ENCODE peak calls at places on chromosomes 11 and 22, in six cellular contexts. V is stomach, W is A549, T is K562, P is transverse colon, U is suprapubic skin. R is an unnamed sample.
A peak's percentile ranks its signal among the peaks of the same experiment; 100 is the strongest.

GRCh38 chr11:71283960-71284359 is 31.6 kb upstream of the SHANK2 start:
- DNase-seq in T (no peak), U (no peak), W (no peak), P (peak; percentile 92), V (peak; percentile 94), R (peak; percentile 46)

GRCh38 chr11:27459191-27459590 is 13.4 kb downstream of the LGR4 start:
- DNase-seq in U (no peak), V (no peak), W (no peak), P (no peak), T (no peak), R (no peak)

GRCh38 chr22:46734830-46735453 is 3.1 kb downstream of the CERK start:
- DNase-seq in P (peak; percentile 72), W (no peak), T (no peak), V (peak; percentile 56), U (no peak), R (no peak)

GRCh38 chr22:36277482-36278291 is 24.8 kb downstream of the APOL1 start:
- DNase-seq in P (peak; percentile 68), W (peak; percentile 31), U (no peak), V (peak; percentile 65), T (peak; percentile 66), R (peak; percentile 81)

GRCh38 chr11:127926721-127927120 is 660.6 kb downstream of the ETS1 start:
- DNase-seq in P (no peak), W (no peak), U (no peak), T (no peak), V (no peak), R (no peak)

GRCh38 chr11:5700422-5701064 is 11.0 kb downstream of the TRIM22 start:
- DNase-seq in U (no peak), V (no peak), P (no peak), W (no peak), T (no peak), R (no peak)

GRCh38 chr11:86740628-86741488 is 59.5 kb upstream of the PRSS23 start:
- DNase-seq in V (no peak), U (peak; percentile 72), W (peak; percentile 77), P (peak; percentile 32), T (peak; percentile 23), R (peak; percentile 88)

GRCh38 chr11:70551323-70552166 is 153.2 kb downstream of the CTTN start:
- DNase-seq in W (no peak), T (no peak), U (no peak), P (no peak), V (no peak), R (no peak)

GRCh38 chr22:25352294-25352680 is 132.8 kb downstream of the CRYBB2 start:
- DNase-seq in P (no peak), V (no peak), U (peak; percentile 26), T (no peak), W (no peak), R (peak; percentile 38)

GRCh38 chr11:81245791-81246190 is 1487.9 kb downstream of the FAM181B start:
- DNase-seq in V (no peak), P (no peak), W (no peak), U (no peak), T (no peak), R (no peak)

GRCh38 chr11:83656931-83657330 is 370.8 kb upstream of the CCDC90B start:
- DNase-seq in T (no peak), W (no peak), P (no peak), U (no peak), V (no peak), R (no peak)

GRCh38 chr11:92762175-92762574 is 207.3 kb upstream of the MTNR1B start:
- DNase-seq in P (no peak), T (no peak), V (no peak), U (no peak), W (no peak), R (no peak)

GRCh38 chr11:1928038-1928890 is 8.8 kb downstream of the TNNT3 start:
- DNase-seq in P (no peak), W (no peak), U (peak; percentile 63), T (no peak), V (no peak), R (no peak)

GRCh38 chr22:19820880-19821522 is 33.7 kb downstream of the GNB1L start:
- DNase-seq in P (no peak), V (peak; percentile 19), T (no peak), U (no peak), W (no peak), R (peak; percentile 58)

GRCh38 chr11:71465054-71465453 is 12.1 kb downstream of the NADSYN1 start:
- DNase-seq in T (no peak), W (no peak), U (no peak), P (no peak), V (no peak), R (no peak)

GRCh38 chr11:93279911-93280347 is 50.6 kb upstream of the DEUP1 start:
- DNase-seq in U (no peak), T (no peak), P (no peak), W (no peak), V (no peak), R (no peak)

GRCh38 chr11:281486-282161 is 3.4 kb downstream of the NLRP6 start:
- DNase-seq in U (no peak), P (no peak), T (no peak), W (no peak), V (no peak), R (no peak)

GRCh38 chr22:50306753-50307749 is at the start of gene PLXNB2:
- DNase-seq in V (peak; percentile 84), W (peak; percentile 40), U (no peak), P (peak; percentile 85), T (peak; percentile 80), R (peak; percentile 93)

GRCh38 chr22:20222764-20223420 is 45.2 kb downstream of the RTN4R start:
- DNase-seq in W (no peak), U (no peak), T (no peak), V (no peak), P (no peak), R (no peak)

GRCh38 chr11:93521086-93521485 is 22.1 kb downstream of the SMCO4 start:
- DNase-seq in U (no peak), W (no peak), P (no peak), T (no peak), V (no peak), R (no peak)

GRCh38 chr11:116576523-116576922 is 196.3 kb downstream of the BUD13 start:
- DNase-seq in T (no peak), V (no peak), W (no peak), U (no peak), P (no peak), R (no peak)

GRCh38 chr11:75525433-75526191 is at the start of gene GDPD5:
- DNase-seq in T (peak; percentile 97), U (peak; percentile 92), V (peak; percentile 83), W (peak; percentile 89), P (peak; percentile 87), R (peak; percentile 93)
- TF ChIP-seq EP300 in T (no peak), U (no peak), V (no peak), W (no peak), P (no peak), R (no peak)

GRCh38 chr22:23227380-23227779 is 47.1 kb downstream of the BCR start:
- DNase-seq in P (no peak), W (no peak), U (no peak), V (no peak), T (peak; percentile 58), R (no peak)

GRCh38 chr22:23223566-23224317 is 43.4 kb downstream of the BCR start:
- DNase-seq in U (no peak), W (no peak), V (no peak), P (peak; percentile 26), T (no peak), R (no peak)

GRCh38 chr22:23226497-23226850 is 46.2 kb downstream of the BCR start:
- DNase-seq in P (no peak), T (no peak), V (no peak), W (no peak), U (no peak), R (no peak)

GRCh38 chr22:23225724-23226496 is 45.6 kb downstream of the BCR start:
- DNase-seq in T (peak; percentile 59), W (peak; percentile 24), U (no peak), P (peak; percentile 77), V (peak; percentile 74), R (no peak)

DNA sequence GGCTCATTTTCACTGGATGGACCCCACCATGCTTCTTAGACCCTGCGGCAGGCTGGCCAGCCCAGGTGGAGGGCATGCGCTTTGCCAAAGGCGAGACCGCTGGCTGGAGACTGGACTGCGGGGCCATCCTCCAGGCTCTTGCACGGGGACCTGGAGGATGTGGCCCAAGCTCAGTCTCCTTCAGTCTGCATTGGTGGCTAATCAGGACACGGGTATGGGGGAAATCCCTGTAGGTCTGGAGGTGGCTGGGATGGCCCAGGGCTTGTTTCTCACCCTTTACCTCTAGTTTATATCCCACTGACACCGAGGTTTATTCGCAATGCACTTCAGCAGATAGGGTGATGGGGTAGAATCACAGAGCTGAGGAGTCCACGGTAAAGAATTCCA is 45.0 kb downstream of the BCR start:
- DNase-seq in W (no peak), T (peak; percentile 54), P (no peak), V (no peak), U (no peak), R (no peak)
- H3K4me1 ChIP-seq in W (peaks cover 40% of the 10 kb centered on the region), T (peaks cover 56% of the 10 kb centered on the region), P (peaks cover 56% of the 10 kb centered on the region), V (peaks cover 63% of the 10 kb centered on the region), U (peaks cover 41% of the 10 kb centered on the region), R (peaks cover 47% of the 10 kb centered on the region)

GRCh38 chr22:43185860-43186261 is 1.1 kb downstream of the TTLL12 start:
- DNase-seq in U (no peak), T (no peak), P (peak; percentile 62), V (peak; percentile 87), W (peak; percentile 26), R (peak; percentile 82)

GRCh38 chr22:43183496-43184263 is 3.3 kb downstream of the TTLL12 start:
- DNase-seq in T (peak; percentile 77), U (no peak), V (no peak), W (no peak), P (no peak), R (no peak)

GRCh38 chr22:43187171-43188099 is 501 bp upstream of the TTLL12 start:
- DNase-seq in T (peak; percentile 91), U (peak; percentile 96), V (peak; percentile 98), P (peak; percentile 97), W (peak; percentile 88), R (peak; percentile 97)

GRCh38 chr22:43188829-43189545 is 2.1 kb upstream of the TTLL12 start:
- DNase-seq in T (no peak), V (no peak), U (no peak), W (no peak), P (no peak), R (no peak)

GRCh38 chr22:43186272-43187170 is at the start of gene TTLL12:
- DNase-seq in T (peak; percentile 69), W (peak; percentile 21), P (peak; percentile 56), U (no peak), V (peak; percentile 56), R (peak; percentile 75)
- TF ChIP-seq POLR2A in T (no peak), W (peak; percentile 70), P (no peak), U (peak; percentile 26), V (no peak), R (no peak)

GRCh38 chr11:62010935-62011528 is 43.6 kb upstream of the FTH1 start:
- DNase-seq in U (no peak), P (no peak), W (no peak), V (no peak), T (no peak), R (no peak)
- TF ChIP-seq EP300 in U (no peak), P (no peak), W (no peak), V (no peak), T (no peak), R (no peak)